ENCODE peak calls at places on chromosome 19, in ten cellular contexts. A is body of pancreas, Y is A549, P is ovary, M is uterus, N is testis, S is esophagus squamous epithelium, V is gastrocnemius medialis, G is sigmoid colon, C is IMR-90. K is an unnamed sample.

GRCh38 chr19:8017808-8018207 is 12.4 kb upstream of the ELAVL1 start:
- DNase-seq in Y (no peak), N (no peak), G (no peak), S (no peak), V (no peak), M (no peak), C (no peak), A (no peak), P (no peak), K (no peak)

GRCh38 chr19:10293637-10294367 is 4.0 kb downstream of the ICAM5 start:
- DNase-seq in A (no peak), G (no peak), C (no peak), S (no peak), N (no peak), P (no peak), Y (no peak), V (no peak), M (no peak), K (no peak)

GRCh38 chr19:31553112-31553843 is 204.0 kb upstream of the TSHZ3 start:
- DNase-seq in N (no peak), V (no peak), A (no peak), C (no peak), Y (no peak), G (peak), S (no peak), P (no peak), M (no peak), K (no peak)

GRCh38 chr19:3810708-3811355 is 24.7 kb upstream of the MATK start:
- DNase-seq in S (no peak), C (no peak), Y (no peak), V (no peak), N (no peak), P (no peak), M (no peak), A (no peak), G (no peak), K (no peak)

GRCh38 chr19:1618157-1619093 is 13.2 kb upstream of the UQCR11 start:
- DNase-seq in P (no peak), M (no peak), N (peak), S (no peak), A (peak), G (no peak), C (no peak), Y (peak), V (no peak), K (peak)

GRCh38 chr19:1884291-1884718 is 991 bp downstream of the ABHD17A start:
- DNase-seq in G (no peak), V (no peak), C (no peak), Y (no peak), A (no peak), P (peak), S (no peak), N (no peak), M (no peak), K (no peak)

GRCh38 chr19:43731854-43732253 is 16.0 kb downstream of the IRGC start:
- DNase-seq in A (no peak), G (no peak), C (peak), P (no peak), M (no peak), N (no peak), Y (no peak), V (no peak), S (no peak), K (no peak)

GRCh38 chr19:518292-519231 is 11.3 kb downstream of the TPGS1 start:
- DNase-seq in P (peak), Y (no peak), A (no peak), S (no peak), C (peak), V (no peak), G (peak), M (no peak), N (no peak), K (no peak)

GRCh38 chr19:17847538-17848366 is at the start of gene JAK3:
- DNase-seq in G (no peak), V (no peak), A (peak), N (peak), P (peak), M (no peak), Y (no peak), C (peak), S (no peak), K (no peak)

GRCh38 chr19:38840583-38840968 is 9.0 kb upstream of the ECH1 start:
- DNase-seq in A (peak), Y (peak), G (no peak), N (no peak), P (peak), S (no peak), C (no peak), M (no peak), V (no peak), K (no peak)

GRCh38 chr19:1296575-1297271 is 11.1 kb downstream of the EFNA2 start:
- DNase-seq in P (no peak), V (no peak), A (no peak), M (no peak), G (no peak), S (no peak), N (no peak), Y (no peak), C (no peak), K (no peak)

GRCh38 chr19:39342647-39343305 is 555 bp downstream of the SAMD4B start:
- DNase-seq in A (peak), S (no peak), G (peak), Y (no peak), V (no peak), N (no peak), P (peak), C (no peak), M (peak), K (no peak)

GRCh38 chr19:7515471-7516226 is at the start of gene ZNF358:
- DNase-seq in C (peak), V (peak), N (peak), M (peak), A (peak), P (peak), S (no peak), G (peak), Y (peak), K (peak)

DNA sequence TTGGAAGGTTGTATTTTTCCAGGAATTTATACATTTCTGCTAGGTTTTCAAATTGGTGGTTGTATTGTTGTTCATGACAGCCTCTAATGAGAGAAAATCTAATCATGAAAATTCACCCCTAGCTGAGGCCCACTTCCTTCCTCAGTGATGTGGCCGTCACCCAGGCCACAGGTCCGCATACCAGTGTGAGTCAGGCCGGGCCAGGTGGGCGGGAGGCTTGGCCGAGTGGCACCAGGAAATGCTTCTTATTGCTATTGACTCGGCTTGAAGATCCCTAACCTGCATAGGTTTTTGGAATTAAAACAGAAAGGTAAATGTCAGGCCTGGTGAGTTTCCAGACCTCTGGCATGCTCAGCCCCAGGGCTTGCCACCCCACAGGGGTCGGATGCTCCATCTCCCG is 88.7 kb downstream of the SCGB2B2 start:
- DNase-seq in S (no peak), A (no peak), P (no peak), M (no peak), Y (no peak), C (no peak), G (no peak), V (no peak), N (no peak), K (no peak)
- TF ChIP-seq POLR2A in S (no peak), A (no peak), P (no peak), M (no peak), Y (no peak), C (no peak), G (no peak), V (no peak), N (no peak), K (no peak)

GRCh38 chr19:13150187-13150918 is at the start of the genes IER2 and STX10:
- DNase-seq in M (peak), S (peak), A (peak), Y (peak), G (peak), V (peak), N (peak), C (peak), P (peak), K (peak)
- TF ChIP-seq POLR2A in M (peak), S (peak), A (peak), Y (peak), G (peak), V (peak), N (no peak), C (peak), P (peak), K (no peak)

DNA sequence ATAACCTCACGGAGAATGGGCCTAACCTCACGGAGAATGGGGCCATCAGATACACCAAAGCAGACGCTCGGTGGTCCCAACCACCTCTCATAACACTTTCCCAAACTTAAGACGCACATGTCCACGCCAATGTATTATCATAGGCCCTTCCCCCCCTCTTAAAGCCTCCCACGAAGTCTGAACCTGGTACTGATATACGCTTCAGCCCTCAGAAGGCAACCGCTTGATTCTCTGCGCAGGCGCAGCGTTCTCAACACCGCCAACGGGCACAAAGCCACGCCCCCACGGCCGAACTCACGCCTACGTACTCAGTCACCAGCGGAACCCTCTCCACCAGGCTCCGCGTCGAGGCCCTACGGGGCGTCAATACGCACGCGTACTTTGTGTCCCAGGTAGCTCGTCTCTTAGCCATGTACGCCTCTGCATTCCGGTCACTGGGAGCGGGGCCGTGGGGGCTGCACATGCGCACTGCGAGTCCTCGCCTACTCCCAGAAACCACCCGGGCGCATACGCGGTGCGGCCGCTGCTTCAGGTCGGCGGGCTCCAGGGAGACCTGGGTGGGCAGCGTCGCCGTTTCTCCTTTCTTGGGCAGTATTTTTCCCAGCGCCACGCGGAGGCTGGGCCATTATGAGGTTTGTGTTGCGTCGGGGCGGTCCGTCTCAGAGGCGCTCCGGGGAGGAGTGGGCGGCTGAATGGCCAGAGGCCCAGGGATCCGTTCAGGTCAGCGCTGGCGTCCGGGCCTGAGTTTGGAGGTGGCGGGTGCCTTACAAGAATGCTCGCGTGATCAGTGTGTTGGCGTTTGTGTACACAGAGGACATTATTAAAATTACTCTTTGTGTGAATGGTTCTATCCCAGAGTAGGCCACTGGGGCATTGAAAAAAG is 25.3 kb downstream of the ZNF582 start:
- DNase-seq in P (peak), A (peak), G (peak), N (peak), Y (peak), M (peak), V (peak), S (peak), C (peak), K (no peak)
- TF ChIP-seq POLR2A in P (peak), A (peak), G (no peak), N (no peak), Y (peak), M (peak), V (peak), S (no peak), C (peak), K (peak)

DNA sequence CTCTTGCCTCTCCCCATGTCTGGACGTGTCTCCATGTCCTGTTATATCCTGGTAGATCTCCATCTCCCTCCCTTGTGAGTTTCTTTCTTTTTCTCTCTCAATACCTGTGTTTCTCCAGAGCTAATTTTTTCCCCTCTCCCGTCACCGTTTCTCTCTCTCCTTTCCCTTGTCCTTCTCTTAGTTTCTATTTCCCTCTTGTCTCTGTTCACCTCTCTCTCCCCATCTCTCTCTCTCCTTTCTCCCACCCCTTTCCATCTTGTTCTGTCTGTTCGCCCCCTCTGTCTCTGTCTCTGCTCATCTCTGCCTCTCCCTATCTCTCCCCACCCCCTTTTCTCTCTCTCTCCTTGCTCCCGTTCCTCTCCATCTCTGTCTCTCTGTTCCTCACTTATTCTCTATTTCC is 13.0 kb downstream of the SLC8A2 start:
- DNase-seq in Y (no peak), A (no peak), C (no peak), S (no peak), P (no peak), G (no peak), M (no peak), V (no peak), N (no peak), K (no peak)
- TF ChIP-seq POLR2A in Y (no peak), A (no peak), C (no peak), S (no peak), P (no peak), G (no peak), M (no peak), V (no peak), N (no peak), K (no peak)

DNA sequence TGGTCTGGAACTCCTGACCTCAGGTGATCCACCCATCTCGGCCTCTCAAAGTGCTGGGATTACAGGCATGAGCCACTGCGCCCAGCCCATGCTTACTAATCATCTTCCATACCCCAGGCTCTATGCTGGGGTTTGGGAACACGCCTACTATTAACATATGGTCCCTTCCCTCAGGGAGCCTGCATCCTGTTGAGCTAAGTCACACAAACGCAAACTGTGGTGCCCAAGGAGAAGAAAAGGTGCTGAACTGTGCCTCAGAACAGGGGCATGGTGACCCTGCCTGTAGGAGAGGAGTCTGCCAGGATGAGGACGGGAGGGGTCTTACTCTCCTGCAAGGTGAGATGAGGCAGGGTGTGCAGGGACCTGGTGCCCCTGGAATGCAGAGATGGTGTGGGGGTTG is 5.6 kb downstream of the MICOS13 start:
- DNase-seq in C (no peak), V (no peak), G (no peak), N (no peak), A (no peak), Y (no peak), P (no peak), M (no peak), S (no peak), K (no peak)
- TF ChIP-seq POLR2A in C (no peak), V (no peak), G (no peak), N (no peak), A (no peak), Y (peak), P (no peak), M (no peak), S (no peak), K (no peak)

K was measured in H54.